ENCODE peak calls at places on chromosomes 12 and 14, in nine cellular contexts. R, K, E, X, G, H, Z, B and V are unnamed samples.
A peak's percentile ranks its signal among the peaks of the same experiment; 100 is the strongest.

GRCh38 chr14:51035611-51036192 is 59.2 kb downstream of the TRIM9 start:
- DNase-seq in G (no peak), E (no peak), X (peak; percentile 5), K (peak; percentile 11), R (no peak), B (no peak), H (no peak), Z (no peak), V (no peak)

GRCh38 chr12:126518596-126519200 is 1453.5 kb downstream of the AACS start:
- DNase-seq in Z (peak; percentile 5), B (no peak), K (peak; percentile 83), G (no peak), X (peak; percentile 61), R (no peak), H (no peak), E (no peak), V (no peak)

GRCh38 chr12:23855813-23856212 is 93.7 kb downstream of the SOX5 start:
- DNase-seq in B (no peak), K (no peak), E (no peak), H (no peak), G (no peak), X (no peak), R (no peak), Z (no peak), V (no peak)

GRCh38 chr12:64006211-64006610 is 161.7 kb downstream of the SRGAP1 start:
- DNase-seq in X (peak; percentile 76), B (no peak), K (peak; percentile 31), E (no peak), Z (peak; percentile 69), R (no peak), H (no peak), G (peak; percentile 68), V (no peak)

GRCh38 chr12:116136340-116136739 is 141.2 kb downstream of the MED13L start:
- DNase-seq in R (no peak), B (no peak), E (no peak), X (peak; percentile 85), H (no peak), K (peak; percentile 41), Z (peak; percentile 69), G (peak; percentile 55), V (no peak)

GRCh38 chr12:48940181-48940580 is 14.9 kb upstream of the FKBP11 start:
- DNase-seq in X (no peak), R (no peak), K (no peak), G (no peak), B (no peak), E (no peak), Z (no peak), H (no peak), V (no peak)

GRCh38 chr12:27595231-27595642 is 71.2 kb downstream of the PPFIBP1 start:
- DNase-seq in X (peak; percentile 91), Z (peak; percentile 93), G (peak; percentile 45), R (no peak), H (no peak), K (peak; percentile 19), B (peak; percentile 17), E (no peak), V (no peak)

GRCh38 chr14:67428501-67429031 is 16.6 kb upstream of the PLEK2 start:
- DNase-seq in E (no peak), G (no peak), X (peak; percentile 53), Z (peak; percentile 70), R (no peak), H (no peak), B (no peak), K (peak; percentile 63), V (peak; percentile 30)

GRCh38 chr14:72480465-72481243 is 413.2 kb downstream of the DPF3 start:
- DNase-seq in G (no peak), R (no peak), E (no peak), H (no peak), B (no peak), X (no peak), K (no peak), Z (peak; percentile 5), V (peak; percentile 95)

GRCh38 chr14:69574266-69574953 is at the start of gene CCDC177:
- DNase-seq in Z (peak; percentile 67), R (peak; percentile 48), H (peak; percentile 38), E (no peak), G (peak; percentile 34), K (peak; percentile 34), B (no peak), X (peak; percentile 46), V (peak; percentile 59)

GRCh38 chr12:108691995-108692808 is 39.1 kb downstream of the CORO1C start:
- DNase-seq in E (peak; percentile 49), G (peak; percentile 56), B (peak; percentile 80), X (peak; percentile 50), H (no peak), K (peak; percentile 26), Z (no peak), R (no peak), V (peak; percentile 91)

GRCh38 chr12:103933237-103933636 is 3.0 kb downstream of the HSP90B1 start:
- DNase-seq in Z (no peak), E (no peak), X (no peak), B (no peak), H (no peak), R (no peak), K (no peak), G (no peak), V (no peak)

GRCh38 chr12:62736596-62736995 is 198.4 kb downstream of the PPM1H start:
- DNase-seq in E (no peak), K (no peak), B (no peak), H (no peak), G (no peak), R (no peak), X (no peak), Z (no peak), V (no peak)

GRCh38 chr14:71932229-71932951 is at the start of gene RGS6:
- DNase-seq in R (no peak), Z (peak; percentile 16), E (peak; percentile 34), H (no peak), K (no peak), B (no peak), G (peak; percentile 1), X (no peak), V (peak; percentile 72)

GRCh38 chr12:113334786-113335539 is at the start of gene SLC8B1:
- DNase-seq in B (peak; percentile 85), H (peak; percentile 82), Z (peak; percentile 85), X (peak; percentile 79), K (no peak), G (peak; percentile 79), E (peak; percentile 90), R (peak; percentile 80), V (peak; percentile 88)

GRCh38 chr12:20557076-20557475 is 138.1 kb upstream of the SLCO1C1 start:
- DNase-seq in E (no peak), Z (no peak), B (no peak), K (no peak), X (no peak), H (no peak), G (no peak), R (no peak), V (no peak)

GRCh38 chr12:27006797-27007467 is 7.3 kb downstream of the TM7SF3 start:
- DNase-seq in Z (no peak), E (no peak), G (no peak), B (no peak), R (no peak), H (no peak), K (no peak), X (no peak), V (no peak)